ENCODE peak calls at places on chromosomes 16 and 17, in nine cellular contexts. N is lower lobe of right lung, H is suprapubic skin, P is neural progenitor cell, Q is left lung, Y is ovary, T is upper lobe of left lung, I is fibroblast of lung, W is MM.1S. M is an unnamed sample.

GRCh38 chr17:58314706-58315015 is 13.9 kb downstream of the TSPOAP1 start:
- DNase-seq in P (no peak), I (no peak), H (peak), Y (no peak), W (no peak), N (no peak), T (no peak), Q (no peak), M (no peak)

GRCh38 chr16:22813223-22813945 is 578 bp upstream of the HS3ST2 start:
- DNase-seq in P (peak), N (peak), Y (no peak), Q (peak), I (peak), H (peak), W (no peak), T (no peak), M (no peak)

GRCh38 chr16:68355447-68356248 is 44.8 kb downstream of the PRMT7 start:
- DNase-seq in T (no peak), I (no peak), Y (no peak), Q (no peak), N (peak), W (no peak), H (no peak), P (peak), M (no peak)

GRCh38 chr17:69434164-69434579 is 19.7 kb downstream of the MAP2K6 start:
- DNase-seq in Y (no peak), T (no peak), N (no peak), Q (no peak), H (no peak), W (no peak), P (no peak), I (peak), M (no peak)

GRCh38 chr16:30660424-30661251 is 2.4 kb downstream of the FBRS start:
- DNase-seq in Q (no peak), W (peak), N (no peak), I (no peak), Y (peak), H (no peak), P (no peak), T (no peak), M (no peak)

GRCh38 chr16:71885261-71885650 is 1.3 kb upstream of the ZNF821 start:
- DNase-seq in P (no peak), W (no peak), T (peak), Q (peak), I (no peak), Y (no peak), N (peak), H (no peak), M (no peak)

GRCh38 chr17:57794841-57795240 is 49.7 kb upstream of the CCDC182 start:
- DNase-seq in I (no peak), P (no peak), T (no peak), N (no peak), Q (no peak), H (no peak), W (no peak), Y (no peak), M (no peak)

GRCh38 chr17:76036497-76037380 is 9.6 kb upstream of the EVPL start:
- DNase-seq in N (no peak), Y (no peak), P (peak), W (no peak), Q (no peak), H (no peak), T (no peak), I (no peak), M (no peak)

GRCh38 chr17:63700528-63701441 is 860 bp upstream of the LIMD2 start:
- DNase-seq in H (no peak), W (no peak), Y (no peak), N (peak), I (peak), P (peak), T (peak), Q (peak), M (peak)
- TF ChIP-seq CTCF in H (no peak), W (no peak), Y (no peak), N (no peak), I (no peak), P (peak), T (no peak), Q (no peak), M (no peak)

GRCh38 chr17:45143767-45144198 is 4.5 kb upstream of the HEXIM1 start:
- DNase-seq in W (no peak), Y (peak), H (peak), I (peak), N (peak), P (peak), T (peak), Q (peak), M (peak)
- H3K4me3 ChIP-seq in W (no peak), Y (peak), H (peak), I (peak), N (peak), P (peak), T (peak), Q (peak), M (peak)

GRCh38 chr16:85867189-85867588 is 31.8 kb upstream of the IRF8 start:
- DNase-seq in T (no peak), W (no peak), I (no peak), P (no peak), H (no peak), Y (no peak), N (no peak), Q (no peak), M (no peak)

GRCh38 chr16:85871756-85872155 is 27.2 kb upstream of the IRF8 start:
- DNase-seq in Y (no peak), W (no peak), N (no peak), I (no peak), T (no peak), Q (no peak), H (no peak), P (no peak), M (no peak)

GRCh38 chr16:85868495-85868894 is 30.5 kb upstream of the IRF8 start:
- DNase-seq in Q (no peak), T (no peak), I (no peak), P (no peak), Y (no peak), N (no peak), H (no peak), W (no peak), M (no peak)

GRCh38 chr16:85872666-85873561 is 26.0 kb upstream of the IRF8 start:
- DNase-seq in P (no peak), Y (no peak), W (no peak), Q (peak), N (no peak), T (no peak), I (no peak), H (no peak), M (no peak)

DNA sequence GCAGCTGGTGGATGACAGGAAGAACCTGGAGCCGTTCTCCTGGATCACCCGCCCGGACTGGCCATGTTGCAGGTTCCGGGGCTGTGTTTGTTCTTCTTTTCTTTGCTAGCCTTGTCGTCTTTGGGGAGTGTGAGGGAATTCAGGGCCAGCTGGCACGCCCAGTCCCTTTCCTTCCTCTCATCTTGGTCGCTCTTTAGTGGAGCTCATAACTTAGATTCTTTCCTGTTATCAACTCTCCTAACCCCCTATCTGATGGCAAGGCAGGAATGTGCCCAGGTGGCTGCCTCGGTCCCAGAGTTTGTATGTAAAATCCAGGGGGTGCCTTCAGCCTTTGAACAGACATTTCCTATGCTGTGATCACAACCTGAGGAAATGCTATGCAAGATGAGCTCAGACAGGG is 28.8 kb upstream of the IRF8 start:
- DNase-seq in H (no peak), Y (no peak), I (no peak), Q (no peak), T (peak), N (no peak), W (no peak), P (no peak), M (no peak)
- H3K27ac ChIP-seq in H (no peak), Y (no peak), I (no peak), Q (peak), T (peak), N (peak), W (no peak), P (no peak), M (peak)

GRCh38 chr17:32141690-32142037 is 638 bp upstream of the RHOT1 start:
- DNase-seq in N (no peak), Y (no peak), P (no peak), W (no peak), Q (no peak), I (no peak), T (no peak), H (no peak), M (no peak)
- TF ChIP-seq CTCF in N (no peak), Y (no peak), P (no peak), W (no peak), Q (no peak), I (no peak), T (no peak), H (no peak), M (no peak)

GRCh38 chr17:73826872-73827228 is 182.6 kb upstream of the SDK2 start:
- DNase-seq in N (no peak), P (no peak), T (no peak), I (no peak), Q (no peak), W (no peak), Y (no peak), H (no peak), M (no peak)

GRCh38 chr17:73829676-73830280 is 185.5 kb upstream of the SDK2 start:
- DNase-seq in Y (no peak), W (no peak), H (no peak), T (no peak), I (no peak), Q (peak), P (peak), N (no peak), M (no peak)

GRCh38 chr17:73826181-73826871 is 182.1 kb upstream of the SDK2 start:
- DNase-seq in T (no peak), N (no peak), I (no peak), W (no peak), P (no peak), Q (no peak), Y (no peak), H (no peak), M (no peak)

GRCh38 chr17:73824321-73824720 is 180.1 kb upstream of the SDK2 start:
- DNase-seq in P (no peak), Y (no peak), Q (no peak), H (no peak), I (no peak), W (no peak), T (no peak), N (no peak), M (no peak)

GRCh38 chr17:73827627-73828241 is 183.5 kb upstream of the SDK2 start:
- DNase-seq in Y (no peak), N (no peak), H (no peak), W (no peak), T (no peak), Q (no peak), I (peak), P (no peak), M (no peak)
- H3K4me3 ChIP-seq in Y (no peak), N (no peak), H (no peak), W (no peak), T (no peak), Q (no peak), I (no peak), P (no peak), M (no peak)

GRCh38 chr17:81712468-81713003 is 452 bp downstream of the SLC25A10 start:
- DNase-seq in T (no peak), Y (no peak), Q (no peak), I (no peak), H (no peak), W (peak), P (peak), N (no peak), M (no peak)
- H3K27ac ChIP-seq in T (peak), Y (no peak), Q (no peak), I (peak), H (peak), W (peak), P (no peak), N (peak), M (peak)